ENCODE peak calls at places on chromosomes 3 and 15, in nine cellular contexts. G is mammary epithelial cell; I is naive thymus-derived CD4-positive, alpha-beta T cell; F is kidney; M is A549; N is fibroblast of lung; B is psoas muscle; P is CD4-positive, alpha-beta T cell; O is lower lobe of right lung. U is an unnamed sample.

GRCh38 chr3:45881031-45882022 is 5.0 kb upstream of the CCR9 start:
- DNase-seq in O (no peak), P (peak; percentile 34), G (peak; percentile 82), I (no peak), N (no peak), M (no peak), B (no peak), F (no peak), U (no peak)

GRCh38 chr3:31567036-31567435 is 34.3 kb downstream of the STT3B start:
- DNase-seq in G (no peak), N (no peak), F (no peak), I (peak; percentile 21), B (no peak), O (no peak), P (no peak), M (no peak), U (no peak)

GRCh38 chr3:117610156-117610555 is 900.6 kb downstream of the TUSC7 start:
- DNase-seq in B (no peak), O (no peak), P (no peak), I (no peak), F (peak; percentile 62), G (no peak), M (no peak), N (no peak), U (no peak)

GRCh38 chr15:31005660-31006059 is 14.2 kb upstream of the MTMR10 start:
- DNase-seq in I (no peak), M (no peak), B (no peak), N (no peak), G (no peak), F (no peak), O (no peak), P (no peak), U (no peak)

GRCh38 chr15:88023956-88024355 is 232.6 kb downstream of the NTRK3 start:
- DNase-seq in P (no peak), M (no peak), I (no peak), N (no peak), B (no peak), O (no peak), F (no peak), G (no peak), U (no peak)

GRCh38 chr15:67127334-67127664 is 61.9 kb downstream of the SMAD3 start:
- DNase-seq in P (no peak), B (no peak), N (no peak), G (peak; percentile 90), O (no peak), M (peak; percentile 65), F (no peak), I (no peak), U (no peak)

GRCh38 chr3:31288641-31289100 is 244.1 kb upstream of the STT3B start:
- DNase-seq in I (no peak), G (peak; percentile 95), O (no peak), M (peak; percentile 44), B (no peak), F (peak; percentile 72), N (peak; percentile 55), P (no peak), U (no peak)

GRCh38 chr3:12185172-12185710 is 26.5 kb upstream of the TIMP4 start:
- DNase-seq in O (no peak), P (no peak), B (no peak), M (no peak), F (no peak), I (no peak), N (no peak), G (no peak), U (no peak)

GRCh38 chr15:63986751-63987341 is 59.4 kb downstream of the DAPK2 start:
- DNase-seq in B (no peak), F (no peak), G (no peak), I (no peak), M (no peak), P (no peak), O (peak; percentile 66), N (no peak), U (no peak)

GRCh38 chr15:82048809-82049208 is 3.0 kb upstream of the MEX3B start:
- DNase-seq in O (no peak), P (no peak), B (no peak), M (no peak), F (no peak), I (no peak), G (no peak), N (no peak), U (no peak)

GRCh38 chr15:56964182-56964581 is 45.7 kb downstream of the TCF12 start:
- DNase-seq in F (no peak), I (no peak), B (no peak), G (peak; percentile 53), N (peak; percentile 33), O (no peak), M (no peak), P (no peak), U (no peak)

GRCh38 chr15:69826818-69827174 is 270.9 kb downstream of the TLE3 start:
- DNase-seq in G (no peak), N (peak; percentile 12), O (no peak), P (no peak), F (no peak), B (no peak), M (no peak), I (no peak), U (no peak)

GRCh38 chr3:63096248-63097058 is 181.7 kb upstream of the SYNPR start:
- DNase-seq in O (peak; percentile 42), P (no peak), I (no peak), G (no peak), F (no peak), N (no peak), M (no peak), B (no peak), U (no peak)

GRCh38 chr3:189842681-189843602 is 211.8 kb downstream of the TP63 start:
- DNase-seq in P (no peak), O (no peak), F (no peak), N (no peak), I (no peak), B (peak; percentile 56), G (peak; percentile 41), M (no peak), U (no peak)

GRCh38 chr3:46854543-46854942 is 8.7 kb downstream of the MYL3 start:
- DNase-seq in P (no peak), O (peak; percentile 14), F (peak; percentile 60), N (no peak), I (no peak), B (peak; percentile 61), G (no peak), M (no peak), U (peak; percentile 3)

GRCh38 chr3:64343692-64344440 is 118.6 kb upstream of the PRICKLE2 start:
- DNase-seq in N (no peak), B (no peak), F (no peak), O (no peak), P (no peak), G (peak; percentile 59), I (no peak), M (no peak), U (no peak)

GRCh38 chr3:186953011-186953487 is 22.7 kb downstream of the ST6GAL1 start:
- DNase-seq in F (no peak), B (no peak), N (no peak), I (no peak), M (no peak), O (no peak), G (peak; percentile 36), P (no peak), U (no peak)

GRCh38 chr3:140972833-140973232 is 31.2 kb downstream of the SLC25A36 start:
- DNase-seq in F (no peak), O (no peak), P (no peak), G (peak; percentile 17), I (peak; percentile 10), M (no peak), N (peak; percentile 48), B (no peak), U (no peak)

GRCh38 chr15:23504003-23504402 is 57.0 kb upstream of the GOLGA6L2 start:
- DNase-seq in N (no peak), B (no peak), M (no peak), P (no peak), G (no peak), F (no peak), O (no peak), I (no peak), U (no peak)

GRCh38 chr3:148957586-148957985 is 33.8 kb upstream of the GYG1 start:
- DNase-seq in G (no peak), O (no peak), M (no peak), I (no peak), N (no peak), P (no peak), F (no peak), B (no peak), U (no peak)

GRCh38 chr15:27327467-27328045 is 356.6 kb downstream of the GABRG3 start:
- DNase-seq in I (no peak), P (no peak), O (no peak), B (no peak), N (no peak), F (no peak), M (no peak), G (no peak), U (no peak)

GRCh38 chr15:27328616-27329015 is 357.6 kb downstream of the GABRG3 start:
- DNase-seq in M (no peak), I (no peak), P (no peak), F (no peak), G (no peak), N (peak; percentile 8), B (no peak), O (no peak), U (no peak)

GRCh38 chr15:27324871-27325270 is 353.9 kb downstream of the GABRG3 start:
- DNase-seq in F (no peak), O (no peak), P (no peak), N (no peak), M (no peak), G (no peak), I (no peak), B (no peak), U (no peak)
- H3K9me3 ChIP-seq in F (no peaks in the 10 kb centered on the region), O (no peaks in the 10 kb centered on the region), P (no peaks in the 10 kb centered on the region), N (no peaks in the 10 kb centered on the region), M (no peaks in the 10 kb centered on the region), G (peaks cover 53% of the 10 kb centered on the region), I (no peaks in the 10 kb centered on the region), B (peaks cover 7% of the 10 kb centered on the region), U (peaks cover 3% of the 10 kb centered on the region)

GRCh38 chr3:58686847-58687246 is 20.3 kb upstream of the FAM3D start:
- DNase-seq in M (no peak), G (no peak), B (no peak), P (no peak), F (no peak), O (no peak), I (no peak), N (no peak), U (no peak)
- H3K9me3 ChIP-seq in M (peaks cover 4% of the 10 kb centered on the region), G (peaks cover 15% of the 10 kb centered on the region), B (no peaks in the 10 kb centered on the region), P (peaks cover 5% of the 10 kb centered on the region), F (no peaks in the 10 kb centered on the region), O (peaks cover 5% of the 10 kb centered on the region), I (no peaks in the 10 kb centered on the region), N (no peaks in the 10 kb centered on the region), U (no peaks in the 10 kb centered on the region)

DNA sequence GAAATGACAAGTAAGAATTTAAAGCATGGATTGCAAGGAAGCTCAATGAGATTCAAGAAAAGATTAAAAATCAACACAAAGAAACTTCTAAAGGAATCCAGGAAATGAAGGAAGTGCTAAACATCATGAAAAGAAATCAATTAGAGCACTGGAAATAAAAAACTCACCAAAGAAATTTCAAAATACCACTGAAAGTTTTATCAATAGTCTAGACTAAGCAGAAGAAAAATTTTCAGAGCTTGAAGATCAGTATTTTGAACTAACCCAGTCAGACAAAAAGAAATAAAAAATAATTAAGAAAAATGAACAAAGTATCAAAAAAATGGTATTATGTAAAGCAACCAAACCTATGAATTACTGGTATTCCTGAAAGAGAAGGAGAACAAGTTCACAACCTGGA is 60.6 kb downstream of the FAM227B start:
- DNase-seq in P (no peak), N (no peak), F (no peak), G (no peak), B (no peak), O (no peak), M (no peak), I (no peak), U (no peak)
- H3K9me3 ChIP-seq in P (peaks cover 57% of the 10 kb centered on the region), N (no peaks in the 10 kb centered on the region), F (peaks cover 22% of the 10 kb centered on the region), G (no peaks in the 10 kb centered on the region), B (peaks cover 33% of the 10 kb centered on the region), O (peaks cover 28% of the 10 kb centered on the region), M (peaks cover 5% of the 10 kb centered on the region), I (no peaks in the 10 kb centered on the region), U (peaks cover 8% of the 10 kb centered on the region)

GRCh38 chr3:26825454-26825853 is 202.9 kb downstream of the LRRC3B start:
- DNase-seq in O (no peak), M (no peak), N (no peak), I (no peak), F (peak; percentile 48), P (no peak), G (no peak), B (no peak), U (no peak)
- H3K9me3 ChIP-seq in O (peaks cover 40% of the 10 kb centered on the region), M (no peaks in the 10 kb centered on the region), N (no peaks in the 10 kb centered on the region), I (no peaks in the 10 kb centered on the region), F (peaks cover 9% of the 10 kb centered on the region), P (peaks cover 15% of the 10 kb centered on the region), G (peaks cover 6% of the 10 kb centered on the region), B (peaks cover 31% of the 10 kb centered on the region), U (no peaks in the 10 kb centered on the region)